ENCODE peak calls at places on chromosomes 12 and 14, in eight cellular contexts. One of them, this sample, is unnamed.

GRCh38 chr14:102862154-102862772 is 60.2 kb upstream of the AMN start:
- DNase-seq in sigmoid colon: no peak
- DNase-seq in prostate gland: no peak
- DNase-seq in right lobe of liver: no peak
- DNase-seq in esophagus squamous epithelium: no peak
- DNase-seq in esophagus muscularis mucosa: no peak
- DNase-seq in IMR-90: no peak
- DNase-seq in A549: no peak
- DNase-seq in this sample: no peak

GRCh38 chr12:53659609-53660008 is 16.3 kb downstream of the ATP5MC2 start:
- DNase-seq in sigmoid colon: no peak
- DNase-seq in prostate gland: no peak
- DNase-seq in right lobe of liver: no peak
- DNase-seq in esophagus squamous epithelium: no peak
- DNase-seq in esophagus muscularis mucosa: no peak
- DNase-seq in IMR-90: peak; percentile 22
- DNase-seq in A549: no peak
- DNase-seq in this sample: no peak

GRCh38 chr14:35632276-35633071 is 98.5 kb downstream of the INSM2 start:
- DNase-seq in sigmoid colon: no peak
- DNase-seq in prostate gland: no peak
- DNase-seq in right lobe of liver: no peak
- DNase-seq in esophagus squamous epithelium: no peak
- DNase-seq in esophagus muscularis mucosa: no peak
- DNase-seq in IMR-90: peak; percentile 67
- DNase-seq in A549: no peak
- DNase-seq in this sample: no peak

GRCh38 chr12:86666311-86666710 is 410.1 kb upstream of the MGAT4C start:
- DNase-seq in sigmoid colon: no peak
- DNase-seq in prostate gland: no peak
- DNase-seq in right lobe of liver: no peak
- DNase-seq in esophagus squamous epithelium: no peak
- DNase-seq in esophagus muscularis mucosa: no peak
- DNase-seq in IMR-90: no peak
- DNase-seq in A549: no peak
- DNase-seq in this sample: no peak

GRCh38 chr12:81000831-81001230 is 63.1 kb upstream of the LIN7A start:
- DNase-seq in sigmoid colon: no peak
- DNase-seq in prostate gland: no peak
- DNase-seq in right lobe of liver: no peak
- DNase-seq in esophagus squamous epithelium: no peak
- DNase-seq in esophagus muscularis mucosa: no peak
- DNase-seq in IMR-90: no peak
- DNase-seq in A549: no peak
- DNase-seq in this sample: no peak

GRCh38 chr12:18521461-18521860 is 216.4 kb downstream of the PLCZ1 start:
- DNase-seq in sigmoid colon: no peak
- DNase-seq in prostate gland: no peak
- DNase-seq in right lobe of liver: no peak
- DNase-seq in esophagus squamous epithelium: no peak
- DNase-seq in esophagus muscularis mucosa: no peak
- DNase-seq in IMR-90: no peak
- DNase-seq in A549: no peak
- DNase-seq in this sample: no peak

GRCh38 chr14:89466460-89466859 is 49.4 kb upstream of the FOXN3 start:
- DNase-seq in sigmoid colon: no peak
- DNase-seq in prostate gland: no peak
- DNase-seq in right lobe of liver: no peak
- DNase-seq in esophagus squamous epithelium: no peak
- DNase-seq in esophagus muscularis mucosa: no peak
- DNase-seq in IMR-90: no peak
- DNase-seq in A549: no peak
- DNase-seq in this sample: no peak

GRCh38 chr14:43640718-43641267 is 866.3 kb downstream of the FSCB start:
- DNase-seq in sigmoid colon: no peak
- DNase-seq in prostate gland: no peak
- DNase-seq in right lobe of liver: no peak
- DNase-seq in esophagus squamous epithelium: no peak
- DNase-seq in esophagus muscularis mucosa: no peak
- DNase-seq in IMR-90: no peak
- DNase-seq in A549: no peak
- DNase-seq in this sample: no peak

GRCh38 chr14:93085916-93086315 is 29.8 kb downstream of the ITPK1 start:
- DNase-seq in sigmoid colon: no peak
- DNase-seq in prostate gland: no peak
- DNase-seq in right lobe of liver: no peak
- DNase-seq in esophagus squamous epithelium: no peak
- DNase-seq in esophagus muscularis mucosa: no peak
- DNase-seq in IMR-90: no peak
- DNase-seq in A549: peak; percentile 16
- DNase-seq in this sample: no peak

GRCh38 chr12:23729354-23729753 is 220.1 kb downstream of the SOX5 start:
- DNase-seq in sigmoid colon: no peak
- DNase-seq in prostate gland: no peak
- DNase-seq in right lobe of liver: no peak
- DNase-seq in esophagus squamous epithelium: no peak
- DNase-seq in esophagus muscularis mucosa: no peak
- DNase-seq in IMR-90: peak; percentile 50
- DNase-seq in A549: no peak
- DNase-seq in this sample: no peak

GRCh38 chr12:25864287-25864686 is 94.2 kb upstream of the RASSF8 start:
- DNase-seq in sigmoid colon: no peak
- DNase-seq in prostate gland: no peak
- DNase-seq in right lobe of liver: no peak
- DNase-seq in esophagus squamous epithelium: no peak
- DNase-seq in esophagus muscularis mucosa: no peak
- DNase-seq in IMR-90: no peak
- DNase-seq in A549: no peak
- DNase-seq in this sample: no peak

GRCh38 chr12:132175496-132176357 is 31.5 kb downstream of the NOC4L start:
- DNase-seq in sigmoid colon: no peak
- DNase-seq in prostate gland: no peak
- DNase-seq in right lobe of liver: peak; percentile 11
- DNase-seq in esophagus squamous epithelium: no peak
- DNase-seq in esophagus muscularis mucosa: no peak
- DNase-seq in IMR-90: no peak
- DNase-seq in A549: no peak
- DNase-seq in this sample: no peak

GRCh38 chr12:1776139-1776975 is 44.0 kb upstream of the LRTM2 start:
- DNase-seq in sigmoid colon: no peak
- DNase-seq in prostate gland: no peak
- DNase-seq in right lobe of liver: no peak
- DNase-seq in esophagus squamous epithelium: no peak
- DNase-seq in esophagus muscularis mucosa: no peak
- DNase-seq in IMR-90: peak; percentile 76
- DNase-seq in A549: peak; percentile 48
- DNase-seq in this sample: no peak

GRCh38 chr14:31945701-31946100 is 131.4 kb upstream of the ARHGAP5 start:
- DNase-seq in sigmoid colon: no peak
- DNase-seq in prostate gland: no peak
- DNase-seq in right lobe of liver: no peak
- DNase-seq in esophagus squamous epithelium: no peak
- DNase-seq in esophagus muscularis mucosa: no peak
- DNase-seq in IMR-90: no peak
- DNase-seq in A549: no peak
- DNase-seq in this sample: peak; percentile 47

GRCh38 chr12:129106772-129107171 is 253.5 kb downstream of the GLT1D1 start:
- DNase-seq in sigmoid colon: no peak
- DNase-seq in prostate gland: no peak
- DNase-seq in right lobe of liver: no peak
- DNase-seq in esophagus squamous epithelium: no peak
- DNase-seq in esophagus muscularis mucosa: no peak
- DNase-seq in IMR-90: no peak
- DNase-seq in A549: no peak
- DNase-seq in this sample: no peak

GRCh38 chr12:6535697-6535946 is 1.3 kb downstream of the GAPDH start:
- DNase-seq in sigmoid colon: no peak
- DNase-seq in prostate gland: no peak
- DNase-seq in right lobe of liver: no peak
- DNase-seq in esophagus squamous epithelium: no peak
- DNase-seq in esophagus muscularis mucosa: no peak
- DNase-seq in IMR-90: no peak
- DNase-seq in A549: no peak
- DNase-seq in this sample: no peak
- H3K4me1 ChIP-seq in sigmoid colon: no peaks in the 10 kb centered on the region
- H3K4me1 ChIP-seq in prostate gland: peaks cover 12% of the 10 kb centered on the region
- H3K4me1 ChIP-seq in right lobe of liver: peaks cover 5% of the 10 kb centered on the region
- H3K4me1 ChIP-seq in esophagus squamous epithelium: peaks cover 49% of the 10 kb centered on the region
- H3K4me1 ChIP-seq in esophagus muscularis mucosa: peaks cover 73% of the 10 kb centered on the region
- H3K4me1 ChIP-seq in IMR-90: peaks cover 16% of the 10 kb centered on the region
- H3K4me1 ChIP-seq in A549: peaks cover 62% of the 10 kb centered on the region
- H3K4me1 ChIP-seq in this sample: peaks cover 37% of the 10 kb centered on the region

DNA sequence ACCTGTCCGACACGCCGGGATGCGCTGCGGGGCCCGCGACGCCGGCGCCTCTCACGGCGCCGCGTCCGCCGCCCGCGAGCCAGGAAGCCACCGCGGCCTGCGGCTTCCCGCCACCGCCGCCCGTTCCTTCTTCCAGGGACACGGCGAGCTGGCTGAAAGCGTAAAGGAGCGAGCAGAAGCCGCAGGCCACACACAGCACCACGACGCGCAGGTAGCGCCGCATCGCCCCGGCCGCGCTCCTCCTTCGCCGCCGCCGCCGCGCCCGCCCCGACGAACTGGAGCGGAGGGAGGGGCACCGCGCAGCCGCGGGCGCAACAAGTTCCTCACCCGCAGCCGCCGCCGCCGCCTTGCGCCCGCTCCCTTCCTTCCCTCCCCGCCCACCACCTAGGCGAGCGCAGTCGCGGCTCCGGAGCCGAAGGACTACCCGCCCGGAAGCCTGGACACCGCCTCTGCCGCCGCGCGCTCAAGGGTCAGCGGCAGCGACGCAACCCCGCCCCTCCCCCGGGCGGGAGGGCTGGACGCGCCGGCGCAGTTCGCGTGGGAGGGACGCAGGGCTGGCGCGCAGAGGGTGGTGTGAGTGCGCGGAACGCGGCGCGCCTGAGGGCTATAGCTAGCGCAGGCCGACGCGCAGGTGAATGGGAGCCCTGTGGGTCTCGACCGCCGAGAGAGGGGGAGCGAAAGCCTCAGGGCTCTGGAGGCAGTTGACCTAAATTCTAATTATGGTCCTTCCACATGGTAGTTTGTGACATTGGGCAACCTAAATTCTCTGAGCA is at the start of gene GXYLT1:
- DNase-seq in sigmoid colon: peak; percentile 95
- DNase-seq in prostate gland: peak; percentile 90
- DNase-seq in right lobe of liver: peak; percentile 96
- DNase-seq in esophagus squamous epithelium: peak; percentile 63
- DNase-seq in esophagus muscularis mucosa: peak; percentile 94
- DNase-seq in IMR-90: peak; percentile 91
- DNase-seq in A549: peak; percentile 96
- DNase-seq in this sample: peak; percentile 95
- TF ChIP-seq POLR2A in sigmoid colon: no peak
- TF ChIP-seq POLR2A in prostate gland: peak; percentile 88
- TF ChIP-seq POLR2A in right lobe of liver: peak; percentile 91
- TF ChIP-seq POLR2A in esophagus squamous epithelium: no peak
- TF ChIP-seq POLR2A in esophagus muscularis mucosa: peak; percentile 32
- TF ChIP-seq POLR2A in IMR-90: peak; percentile 39
- TF ChIP-seq POLR2A in A549: peak; percentile 82
- TF ChIP-seq POLR2A in this sample: peak; percentile 65

DNA sequence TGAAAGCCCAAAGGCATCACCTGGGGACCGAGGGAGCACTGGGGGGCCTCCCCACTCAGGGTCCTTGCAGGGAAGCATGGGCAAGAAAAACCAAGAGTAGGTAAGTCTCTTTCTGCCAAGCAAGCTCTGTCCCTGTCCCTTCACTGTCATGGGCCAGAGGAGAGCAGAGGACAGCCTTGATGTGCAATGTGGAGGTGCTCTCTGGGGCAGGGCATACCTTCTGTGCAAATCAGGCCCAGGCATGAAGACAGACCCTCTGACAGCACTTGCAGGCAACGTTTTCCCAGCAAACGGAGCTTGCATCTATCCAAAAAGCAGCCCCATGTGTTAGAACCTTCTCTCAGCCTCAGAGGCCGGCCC is 192.5 kb upstream of the PWP1 start:
- DNase-seq in sigmoid colon: peak; percentile 30
- DNase-seq in prostate gland: no peak
- DNase-seq in right lobe of liver: no peak
- DNase-seq in esophagus squamous epithelium: no peak
- DNase-seq in esophagus muscularis mucosa: no peak
- DNase-seq in IMR-90: no peak
- DNase-seq in A549: no peak
- DNase-seq in this sample: no peak
- H3K4me1 ChIP-seq in sigmoid colon: no peaks in the 10 kb centered on the region
- H3K4me1 ChIP-seq in prostate gland: no peaks in the 10 kb centered on the region
- H3K4me1 ChIP-seq in right lobe of liver: no peaks in the 10 kb centered on the region
- H3K4me1 ChIP-seq in esophagus squamous epithelium: no peaks in the 10 kb centered on the region
- H3K4me1 ChIP-seq in esophagus muscularis mucosa: no peaks in the 10 kb centered on the region
- H3K4me1 ChIP-seq in IMR-90: no peaks in the 10 kb centered on the region
- H3K4me1 ChIP-seq in A549: peaks cover 26% of the 10 kb centered on the region
- H3K4me1 ChIP-seq in this sample: peaks cover 14% of the 10 kb centered on the region

GRCh38 chr12:4273651-4274395 is at the start of gene CCND2:
- DNase-seq in sigmoid colon: peak; percentile 99
- DNase-seq in prostate gland: peak; percentile 74
- DNase-seq in right lobe of liver: peak; percentile 80
- DNase-seq in esophagus squamous epithelium: no peak
- DNase-seq in esophagus muscularis mucosa: peak; percentile 97
- DNase-seq in IMR-90: peak; percentile 54
- DNase-seq in A549: peak; percentile 44
- DNase-seq in this sample: peak; percentile 93

GRCh38 chr12:4274396-4274959 is 916 bp downstream of the CCND2 start:
- DNase-seq in sigmoid colon: peak; percentile 81
- DNase-seq in prostate gland: no peak
- DNase-seq in right lobe of liver: no peak
- DNase-seq in esophagus squamous epithelium: no peak
- DNase-seq in esophagus muscularis mucosa: no peak
- DNase-seq in IMR-90: no peak
- DNase-seq in A549: no peak
- DNase-seq in this sample: no peak

GRCh38 chr12:4275869-4276253 is 2.3 kb downstream of the CCND2 start:
- DNase-seq in sigmoid colon: peak; percentile 88
- DNase-seq in prostate gland: no peak
- DNase-seq in right lobe of liver: no peak
- DNase-seq in esophagus squamous epithelium: no peak
- DNase-seq in esophagus muscularis mucosa: peak; percentile 91
- DNase-seq in IMR-90: no peak
- DNase-seq in A549: no peak
- DNase-seq in this sample: peak; percentile 49

GRCh38 chr12:4276524-4277204 is 3.1 kb downstream of the CCND2 start:
- DNase-seq in sigmoid colon: peak; percentile 95
- DNase-seq in prostate gland: peak; percentile 80
- DNase-seq in right lobe of liver: peak; percentile 75
- DNase-seq in esophagus squamous epithelium: no peak
- DNase-seq in esophagus muscularis mucosa: peak; percentile 95
- DNase-seq in IMR-90: peak; percentile 82
- DNase-seq in A549: peak; percentile 84
- DNase-seq in this sample: peak; percentile 90

GRCh38 chr12:4274960-4275868 is 1.7 kb downstream of the CCND2 start:
- DNase-seq in sigmoid colon: no peak
- DNase-seq in prostate gland: no peak
- DNase-seq in right lobe of liver: no peak
- DNase-seq in esophagus squamous epithelium: no peak
- DNase-seq in esophagus muscularis mucosa: peak; percentile 83
- DNase-seq in IMR-90: peak; percentile 13
- DNase-seq in A549: no peak
- DNase-seq in this sample: no peak
- TF ChIP-seq POLR2A in sigmoid colon: peak; percentile 21
- TF ChIP-seq POLR2A in prostate gland: no peak
- TF ChIP-seq POLR2A in right lobe of liver: no peak
- TF ChIP-seq POLR2A in esophagus squamous epithelium: no peak
- TF ChIP-seq POLR2A in esophagus muscularis mucosa: no peak
- TF ChIP-seq POLR2A in IMR-90: no peak
- TF ChIP-seq POLR2A in A549: no peak
- TF ChIP-seq POLR2A in this sample: no peak

GRCh38 chr12:67701121-67701520 is 52.6 kb downstream of the DYRK2 start:
- DNase-seq in sigmoid colon: no peak
- DNase-seq in prostate gland: no peak
- DNase-seq in right lobe of liver: no peak
- DNase-seq in esophagus squamous epithelium: no peak
- DNase-seq in esophagus muscularis mucosa: no peak
- DNase-seq in IMR-90: peak; percentile 69
- DNase-seq in A549: no peak
- DNase-seq in this sample: no peak
- H3K4me1 ChIP-seq in sigmoid colon: no peaks in the 10 kb centered on the region
- H3K4me1 ChIP-seq in prostate gland: no peaks in the 10 kb centered on the region
- H3K4me1 ChIP-seq in right lobe of liver: no peaks in the 10 kb centered on the region
- H3K4me1 ChIP-seq in esophagus squamous epithelium: no peaks in the 10 kb centered on the region
- H3K4me1 ChIP-seq in esophagus muscularis mucosa: peaks cover 16% of the 10 kb centered on the region
- H3K4me1 ChIP-seq in IMR-90: peaks cover 10% of the 10 kb centered on the region
- H3K4me1 ChIP-seq in A549: peaks cover 11% of the 10 kb centered on the region
- H3K4me1 ChIP-seq in this sample: no peaks in the 10 kb centered on the region